ENCODE peak calls at places on chromosomes 1 and 21, in four cellular contexts. One of them, this sample, is unnamed.

GRCh38 chr1:230861489-230861888 is 6.8 kb downstream of the C1orf198 start:
- DNase-seq in activated T-helper 1 cell treated with anti-CD3 and anti-CD28 coated beads, Interleukin-2, amount 50 U/mL, for 16 hours: no peak
- DNase-seq in hypothalamus: no peak
- DNase-seq in stimulated activated CD4-positive, alpha-beta T cell treated with anti-CD3 and anti-CD28 coated beads, Interleukin-15, amount 100 ng/mL, for 1 hour: no peak
- DNase-seq in this sample: no peak

GRCh38 chr21:15023782-15024181 is 41.0 kb downstream of the NRIP1 start:
- DNase-seq in stimulated activated CD4-positive, alpha-beta T cell treated with anti-CD3 and anti-CD28 coated beads, Interleukin-15, amount 100 ng/mL, for 1 hour: no peak
- DNase-seq in hypothalamus: no peak
- DNase-seq in activated T-helper 1 cell treated with anti-CD3 and anti-CD28 coated beads, Interleukin-2, amount 50 U/mL, for 16 hours: no peak
- DNase-seq in this sample: no peak

GRCh38 chr1:156684227-156684782 is 7.1 kb upstream of the NES start:
- DNase-seq in stimulated activated CD4-positive, alpha-beta T cell treated with anti-CD3 and anti-CD28 coated beads, Interleukin-15, amount 100 ng/mL, for 1 hour: no peak
- DNase-seq in activated T-helper 1 cell treated with anti-CD3 and anti-CD28 coated beads, Interleukin-2, amount 50 U/mL, for 16 hours: no peak
- DNase-seq in hypothalamus: no peak
- DNase-seq in this sample: no peak

GRCh38 chr1:89759036-89759435 is 61.8 kb upstream of the LRRC8D start:
- DNase-seq in hypothalamus: no peak
- DNase-seq in activated T-helper 1 cell treated with anti-CD3 and anti-CD28 coated beads, Interleukin-2, amount 50 U/mL, for 16 hours: no peak
- DNase-seq in stimulated activated CD4-positive, alpha-beta T cell treated with anti-CD3 and anti-CD28 coated beads, Interleukin-15, amount 100 ng/mL, for 1 hour: no peak
- DNase-seq in this sample: no peak

GRCh38 chr1:15246960-15247614 is at the start of gene FHAD1:
- DNase-seq in hypothalamus: peak
- DNase-seq in stimulated activated CD4-positive, alpha-beta T cell treated with anti-CD3 and anti-CD28 coated beads, Interleukin-15, amount 100 ng/mL, for 1 hour: peak
- DNase-seq in activated T-helper 1 cell treated with anti-CD3 and anti-CD28 coated beads, Interleukin-2, amount 50 U/mL, for 16 hours: peak
- DNase-seq in this sample: peak

GRCh38 chr1:67889940-67890567 is 56.8 kb upstream of the GNG12 start:
- DNase-seq in hypothalamus: no peak
- DNase-seq in activated T-helper 1 cell treated with anti-CD3 and anti-CD28 coated beads, Interleukin-2, amount 50 U/mL, for 16 hours: no peak
- DNase-seq in stimulated activated CD4-positive, alpha-beta T cell treated with anti-CD3 and anti-CD28 coated beads, Interleukin-15, amount 100 ng/mL, for 1 hour: no peak
- DNase-seq in this sample: no peak

GRCh38 chr21:44557491-44558328 is 885 bp downstream of the KRTAP10-3 start:
- DNase-seq in stimulated activated CD4-positive, alpha-beta T cell treated with anti-CD3 and anti-CD28 coated beads, Interleukin-15, amount 100 ng/mL, for 1 hour: no peak
- DNase-seq in activated T-helper 1 cell treated with anti-CD3 and anti-CD28 coated beads, Interleukin-2, amount 50 U/mL, for 16 hours: no peak
- DNase-seq in hypothalamus: no peak
- DNase-seq in this sample: no peak

GRCh38 chr1:227357229-227358078 is 39.2 kb upstream of the CDC42BPA start:
- DNase-seq in stimulated activated CD4-positive, alpha-beta T cell treated with anti-CD3 and anti-CD28 coated beads, Interleukin-15, amount 100 ng/mL, for 1 hour: no peak
- DNase-seq in activated T-helper 1 cell treated with anti-CD3 and anti-CD28 coated beads, Interleukin-2, amount 50 U/mL, for 16 hours: no peak
- DNase-seq in hypothalamus: no peak
- DNase-seq in this sample: no peak

GRCh38 chr1:84613887-84614286 is 39.6 kb upstream of the CTBS start:
- DNase-seq in activated T-helper 1 cell treated with anti-CD3 and anti-CD28 coated beads, Interleukin-2, amount 50 U/mL, for 16 hours: no peak
- DNase-seq in hypothalamus: no peak
- DNase-seq in stimulated activated CD4-positive, alpha-beta T cell treated with anti-CD3 and anti-CD28 coated beads, Interleukin-15, amount 100 ng/mL, for 1 hour: no peak
- DNase-seq in this sample: no peak

GRCh38 chr1:15261155-15262002 is 14.4 kb downstream of the FHAD1 start:
- DNase-seq in hypothalamus: peak
- DNase-seq in stimulated activated CD4-positive, alpha-beta T cell treated with anti-CD3 and anti-CD28 coated beads, Interleukin-15, amount 100 ng/mL, for 1 hour: no peak
- DNase-seq in activated T-helper 1 cell treated with anti-CD3 and anti-CD28 coated beads, Interleukin-2, amount 50 U/mL, for 16 hours: no peak
- DNase-seq in this sample: no peak

GRCh38 chr1:94280541-94280940 is 43.2 kb upstream of the ARHGAP29 start:
- DNase-seq in hypothalamus: no peak
- DNase-seq in stimulated activated CD4-positive, alpha-beta T cell treated with anti-CD3 and anti-CD28 coated beads, Interleukin-15, amount 100 ng/mL, for 1 hour: no peak
- DNase-seq in activated T-helper 1 cell treated with anti-CD3 and anti-CD28 coated beads, Interleukin-2, amount 50 U/mL, for 16 hours: no peak
- DNase-seq in this sample: no peak

GRCh38 chr1:30762152-30762930 is 4.8 kb upstream of the LAPTM5 start:
- DNase-seq in activated T-helper 1 cell treated with anti-CD3 and anti-CD28 coated beads, Interleukin-2, amount 50 U/mL, for 16 hours: no peak
- DNase-seq in hypothalamus: no peak
- DNase-seq in stimulated activated CD4-positive, alpha-beta T cell treated with anti-CD3 and anti-CD28 coated beads, Interleukin-15, amount 100 ng/mL, for 1 hour: no peak
- DNase-seq in this sample: no peak

GRCh38 chr1:29253180-29253579 is 16.9 kb downstream of the PTPRU start:
- DNase-seq in activated T-helper 1 cell treated with anti-CD3 and anti-CD28 coated beads, Interleukin-2, amount 50 U/mL, for 16 hours: no peak
- DNase-seq in hypothalamus: no peak
- DNase-seq in stimulated activated CD4-positive, alpha-beta T cell treated with anti-CD3 and anti-CD28 coated beads, Interleukin-15, amount 100 ng/mL, for 1 hour: no peak
- DNase-seq in this sample: no peak

GRCh38 chr1:174626031-174627020 is 178.6 kb downstream of the GPR52 start:
- DNase-seq in stimulated activated CD4-positive, alpha-beta T cell treated with anti-CD3 and anti-CD28 coated beads, Interleukin-15, amount 100 ng/mL, for 1 hour: no peak
- DNase-seq in hypothalamus: no peak
- DNase-seq in activated T-helper 1 cell treated with anti-CD3 and anti-CD28 coated beads, Interleukin-2, amount 50 U/mL, for 16 hours: no peak
- DNase-seq in this sample: peak

GRCh38 chr1:168081373-168082007 is 55.2 kb downstream of the GPR161 start:
- DNase-seq in hypothalamus: no peak
- DNase-seq in stimulated activated CD4-positive, alpha-beta T cell treated with anti-CD3 and anti-CD28 coated beads, Interleukin-15, amount 100 ng/mL, for 1 hour: no peak
- DNase-seq in activated T-helper 1 cell treated with anti-CD3 and anti-CD28 coated beads, Interleukin-2, amount 50 U/mL, for 16 hours: no peak
- DNase-seq in this sample: no peak

GRCh38 chr21:46424621-46425020 is 34.1 kb upstream of the DIP2A start:
- DNase-seq in hypothalamus: no peak
- DNase-seq in stimulated activated CD4-positive, alpha-beta T cell treated with anti-CD3 and anti-CD28 coated beads, Interleukin-15, amount 100 ng/mL, for 1 hour: no peak
- DNase-seq in activated T-helper 1 cell treated with anti-CD3 and anti-CD28 coated beads, Interleukin-2, amount 50 U/mL, for 16 hours: no peak
- DNase-seq in this sample: no peak

GRCh38 chr1:226547754-226548191 is 791 bp upstream of the STUM start:
- DNase-seq in hypothalamus: peak
- DNase-seq in stimulated activated CD4-positive, alpha-beta T cell treated with anti-CD3 and anti-CD28 coated beads, Interleukin-15, amount 100 ng/mL, for 1 hour: peak
- DNase-seq in activated T-helper 1 cell treated with anti-CD3 and anti-CD28 coated beads, Interleukin-2, amount 50 U/mL, for 16 hours: peak
- DNase-seq in this sample: peak

GRCh38 chr1:8765253-8765652 is 52.2 kb downstream of the RERE start:
- DNase-seq in stimulated activated CD4-positive, alpha-beta T cell treated with anti-CD3 and anti-CD28 coated beads, Interleukin-15, amount 100 ng/mL, for 1 hour: no peak
- DNase-seq in activated T-helper 1 cell treated with anti-CD3 and anti-CD28 coated beads, Interleukin-2, amount 50 U/mL, for 16 hours: no peak
- DNase-seq in hypothalamus: no peak
- DNase-seq in this sample: no peak

GRCh38 chr21:32562426-32562825 is 22.9 kb downstream of the TCP10L start:
- DNase-seq in activated T-helper 1 cell treated with anti-CD3 and anti-CD28 coated beads, Interleukin-2, amount 50 U/mL, for 16 hours: no peak
- DNase-seq in hypothalamus: no peak
- DNase-seq in stimulated activated CD4-positive, alpha-beta T cell treated with anti-CD3 and anti-CD28 coated beads, Interleukin-15, amount 100 ng/mL, for 1 hour: no peak
- DNase-seq in this sample: no peak

GRCh38 chr1:106526650-106527049 is 529.8 kb upstream of the PRMT6 start:
- DNase-seq in activated T-helper 1 cell treated with anti-CD3 and anti-CD28 coated beads, Interleukin-2, amount 50 U/mL, for 16 hours: no peak
- DNase-seq in hypothalamus: no peak
- DNase-seq in stimulated activated CD4-positive, alpha-beta T cell treated with anti-CD3 and anti-CD28 coated beads, Interleukin-15, amount 100 ng/mL, for 1 hour: no peak
- DNase-seq in this sample: no peak

GRCh38 chr21:41289431-41289830 is 27.2 kb upstream of the FAM3B start:
- DNase-seq in hypothalamus: no peak
- DNase-seq in stimulated activated CD4-positive, alpha-beta T cell treated with anti-CD3 and anti-CD28 coated beads, Interleukin-15, amount 100 ng/mL, for 1 hour: no peak
- DNase-seq in activated T-helper 1 cell treated with anti-CD3 and anti-CD28 coated beads, Interleukin-2, amount 50 U/mL, for 16 hours: no peak
- DNase-seq in this sample: no peak

GRCh38 chr1:234089396-234089795 is 184.9 kb downstream of the SLC35F3 start:
- DNase-seq in stimulated activated CD4-positive, alpha-beta T cell treated with anti-CD3 and anti-CD28 coated beads, Interleukin-15, amount 100 ng/mL, for 1 hour: no peak
- DNase-seq in activated T-helper 1 cell treated with anti-CD3 and anti-CD28 coated beads, Interleukin-2, amount 50 U/mL, for 16 hours: no peak
- DNase-seq in hypothalamus: no peak
- DNase-seq in this sample: no peak

GRCh38 chr1:84726593-84727275 is 36.5 kb upstream of the SSX2IP start:
- DNase-seq in hypothalamus: no peak
- DNase-seq in stimulated activated CD4-positive, alpha-beta T cell treated with anti-CD3 and anti-CD28 coated beads, Interleukin-15, amount 100 ng/mL, for 1 hour: no peak
- DNase-seq in activated T-helper 1 cell treated with anti-CD3 and anti-CD28 coated beads, Interleukin-2, amount 50 U/mL, for 16 hours: no peak
- DNase-seq in this sample: no peak

GRCh38 chr1:63817152-63817667 is 43.4 kb downstream of the ROR1 start:
- DNase-seq in stimulated activated CD4-positive, alpha-beta T cell treated with anti-CD3 and anti-CD28 coated beads, Interleukin-15, amount 100 ng/mL, for 1 hour: no peak
- DNase-seq in hypothalamus: no peak
- DNase-seq in activated T-helper 1 cell treated with anti-CD3 and anti-CD28 coated beads, Interleukin-2, amount 50 U/mL, for 16 hours: no peak
- DNase-seq in this sample: no peak

GRCh38 chr1:218409946-218410510 is 64.9 kb downstream of the TGFB2 start:
- DNase-seq in stimulated activated CD4-positive, alpha-beta T cell treated with anti-CD3 and anti-CD28 coated beads, Interleukin-15, amount 100 ng/mL, for 1 hour: no peak
- DNase-seq in activated T-helper 1 cell treated with anti-CD3 and anti-CD28 coated beads, Interleukin-2, amount 50 U/mL, for 16 hours: no peak
- DNase-seq in hypothalamus: no peak
- DNase-seq in this sample: no peak

GRCh38 chr1:236716160-236716559 is 29.9 kb downstream of the ACTN2 start:
- DNase-seq in activated T-helper 1 cell treated with anti-CD3 and anti-CD28 coated beads, Interleukin-2, amount 50 U/mL, for 16 hours: no peak
- DNase-seq in hypothalamus: peak
- DNase-seq in stimulated activated CD4-positive, alpha-beta T cell treated with anti-CD3 and anti-CD28 coated beads, Interleukin-15, amount 100 ng/mL, for 1 hour: no peak
- DNase-seq in this sample: no peak

GRCh38 chr1:119632103-119632490 is 16.0 kb downstream of the ZNF697 start:
- DNase-seq in activated T-helper 1 cell treated with anti-CD3 and anti-CD28 coated beads, Interleukin-2, amount 50 U/mL, for 16 hours: no peak
- DNase-seq in hypothalamus: no peak
- DNase-seq in stimulated activated CD4-positive, alpha-beta T cell treated with anti-CD3 and anti-CD28 coated beads, Interleukin-15, amount 100 ng/mL, for 1 hour: no peak
- DNase-seq in this sample: no peak

GRCh38 chr1:55081905-55082296 is 42.6 kb downstream of the PCSK9 start:
- DNase-seq in stimulated activated CD4-positive, alpha-beta T cell treated with anti-CD3 and anti-CD28 coated beads, Interleukin-15, amount 100 ng/mL, for 1 hour: no peak
- DNase-seq in activated T-helper 1 cell treated with anti-CD3 and anti-CD28 coated beads, Interleukin-2, amount 50 U/mL, for 16 hours: no peak
- DNase-seq in hypothalamus: no peak
- DNase-seq in this sample: no peak

This sample was measured in NCI-H1930.